ENCODE peak calls at places on chromosomes 2 and 18, in ten cellular contexts. P is T-cell; D is NCI-H69; V is endothelial cell; U is CD4-positive, alpha-beta T cell; J is HuH-7.5; S is ovary; G is posterior cingulate gyrus; X is bronchial epithelial cell; L is activated CD4-positive, alpha-beta T cell treated with anti-CD3 and anti-CD28 coated beads, Interleukin-2, amount 50 U/mL, for 24 hours. Z is an unnamed sample.

GRCh38 chr2:50838316-50838715 is 193.6 kb downstream of the NRXN1 start:
- DNase-seq in P (no peak), D (peak), V (no peak), U (no peak), J (no peak), S (no peak), G (no peak), X (no peak), L (no peak), Z (no peak)

GRCh38 chr2:40034198-40034597 is 255.1 kb upstream of the THUMPD2 start:
- DNase-seq in P (no peak), D (no peak), V (no peak), U (no peak), J (no peak), S (no peak), G (no peak), X (peak), L (no peak), Z (no peak)

GRCh38 chr2:3311601-3312000 is 66.0 kb downstream of the EIPR1 start:
- DNase-seq in P (no peak), D (no peak), V (no peak), U (no peak), J (no peak), S (no peak), G (no peak), X (no peak), L (no peak), Z (no peak)

GRCh38 chr2:38665854-38666577 is at the start of gene GALM:
- DNase-seq in P (peak), D (peak), V (peak), U (no peak), J (peak), S (peak), G (peak), X (peak), L (peak), Z (peak)

GRCh38 chr2:157830696-157831570 is 45.2 kb downstream of the ACVR1 start:
- DNase-seq in P (no peak), D (peak), V (no peak), U (no peak), J (no peak), S (no peak), G (no peak), X (peak), L (no peak), Z (no peak)

GRCh38 chr2:201858781-201859180 is 52.4 kb downstream of the CDK15 start:
- DNase-seq in P (no peak), D (peak), V (peak), U (no peak), J (no peak), S (peak), G (no peak), X (peak), L (no peak), Z (no peak)

GRCh38 chr2:200338692-200339091 is 32.2 kb downstream of the SPATS2L start:
- DNase-seq in P (no peak), D (no peak), V (no peak), U (no peak), J (no peak), S (no peak), G (no peak), X (no peak), L (no peak), Z (no peak)

GRCh38 chr2:37394263-37394662 is 49.8 kb downstream of the QPCT start:
- DNase-seq in P (no peak), D (no peak), V (no peak), U (no peak), J (no peak), S (no peak), G (no peak), X (no peak), L (no peak), Z (no peak)

GRCh38 chr2:146632707-146633106 is 1212.1 kb upstream of the ACVR2A start:
- DNase-seq in P (no peak), D (no peak), V (no peak), U (no peak), J (no peak), S (no peak), G (no peak), X (no peak), L (no peak), Z (no peak)

GRCh38 chr18:11034816-11035215 is 114.6 kb downstream of the PIEZO2 start:
- DNase-seq in P (no peak), D (no peak), V (no peak), U (no peak), J (no peak), S (no peak), G (no peak), X (peak), L (no peak), Z (no peak)

GRCh38 chr2:142842369-142842768 is 35.1 kb upstream of the KYNU start:
- DNase-seq in P (no peak), D (no peak), V (no peak), U (no peak), J (no peak), S (no peak), G (no peak), X (no peak), L (no peak), Z (no peak)

GRCh38 chr18:63457987-63458386 is 18.8 kb upstream of the SERPINB5 start:
- DNase-seq in P (no peak), D (no peak), V (no peak), U (no peak), J (no peak), S (no peak), G (no peak), X (peak), L (no peak), Z (no peak)

GRCh38 chr18:58911766-58912165 is 47.1 kb downstream of the ZNF532 start:
- DNase-seq in P (no peak), D (no peak), V (no peak), U (no peak), J (no peak), S (no peak), G (no peak), X (no peak), L (no peak), Z (no peak)

GRCh38 chr2:202171246-202171833 is 67.1 kb downstream of the SUMO1 start:
- DNase-seq in P (no peak), D (peak), V (peak), U (no peak), J (no peak), S (peak), G (peak), X (no peak), L (no peak), Z (no peak)

GRCh38 chr2:101852824-101853223 is 138.9 kb upstream of the IL1R2 start:
- DNase-seq in P (no peak), D (no peak), V (no peak), U (no peak), J (no peak), S (no peak), G (no peak), X (no peak), L (no peak), Z (no peak)

GRCh38 chr18:5197032-5197434 is at the start of gene AKAIN1:
- DNase-seq in P (no peak), D (peak), V (peak), U (no peak), J (no peak), S (peak), G (peak), X (no peak), L (no peak), Z (peak)

GRCh38 chr18:76450912-76451421 is 44.1 kb downstream of the ZNF516 start:
- DNase-seq in P (no peak), D (peak), V (peak), U (no peak), J (no peak), S (no peak), G (no peak), X (peak), L (no peak), Z (peak)

GRCh38 chr2:206858972-206859739 is 80.2 kb upstream of the CPO start:
- DNase-seq in P (no peak), D (no peak), V (no peak), U (no peak), J (no peak), S (no peak), G (no peak), X (no peak), L (no peak), Z (no peak)

GRCh38 chr2:60294901-60295590 is 258.4 kb downstream of the BCL11A start:
- DNase-seq in P (no peak), D (no peak), V (no peak), U (no peak), J (peak), S (no peak), G (no peak), X (no peak), L (no peak), Z (no peak)

GRCh38 chr2:126448611-126449010 is 207.3 kb upstream of the GYPC start:
- DNase-seq in P (no peak), D (no peak), V (no peak), U (no peak), J (no peak), S (no peak), G (no peak), X (no peak), L (no peak), Z (no peak)

GRCh38 chr18:45248240-45248903 is 366.9 kb upstream of the SLC14A2 start:
- DNase-seq in P (no peak), D (no peak), V (no peak), U (no peak), J (no peak), S (no peak), G (no peak), X (peak), L (no peak), Z (no peak)

GRCh38 chr2:146370821-146371220 is 1474.0 kb upstream of the ACVR2A start:
- DNase-seq in P (no peak), D (no peak), V (no peak), U (no peak), J (no peak), S (no peak), G (no peak), X (peak), L (no peak), Z (no peak)

GRCh38 chr2:97952357-97952756 is 43.4 kb downstream of the TMEM131 start:
- DNase-seq in P (no peak), D (no peak), V (no peak), U (no peak), J (no peak), S (no peak), G (no peak), X (no peak), L (no peak), Z (no peak)

GRCh38 chr2:119465687-119466086 is 34.0 kb downstream of the TMEM37 start:
- DNase-seq in P (no peak), D (no peak), V (no peak), U (no peak), J (no peak), S (no peak), G (no peak), X (no peak), L (no peak), Z (no peak)

GRCh38 chr2:231533086-231533776 is 3.0 kb upstream of the NMUR1 start:
- DNase-seq in P (no peak), D (no peak), V (no peak), U (no peak), J (no peak), S (no peak), G (no peak), X (no peak), L (no peak), Z (no peak)

GRCh38 chr2:23287250-23287704 is 97.7 kb upstream of the KLHL29 start:
- DNase-seq in P (no peak), D (no peak), V (no peak), U (no peak), J (no peak), S (peak), G (no peak), X (peak), L (no peak), Z (no peak)

GRCh38 chr2:134869941-134870736 is 31.7 kb downstream of the ACMSD start:
- DNase-seq in P (no peak), D (no peak), V (no peak), U (no peak), J (no peak), S (no peak), G (no peak), X (no peak), L (no peak), Z (no peak)

GRCh38 chr2:72438364-72438763 is 290.7 kb upstream of the CYP26B1 start:
- DNase-seq in P (no peak), D (no peak), V (no peak), U (no peak), J (no peak), S (no peak), G (no peak), X (no peak), L (no peak), Z (no peak)

GRCh38 chr2:115303-115702 is 69.0 kb upstream of the FAM110C start:
- DNase-seq in P (no peak), D (no peak), V (no peak), U (no peak), J (no peak), S (no peak), G (no peak), X (peak), L (no peak), Z (no peak)

GRCh38 chr2:126995652-126996377 is 97.1 kb downstream of the TEX51 start:
- DNase-seq in P (no peak), D (no peak), V (no peak), U (no peak), J (no peak), S (no peak), G (no peak), X (no peak), L (no peak), Z (no peak)

GRCh38 chr2:195363496-195363895 is 293.5 kb upstream of the SLC39A10 start:
- DNase-seq in P (no peak), D (no peak), V (no peak), U (no peak), J (no peak), S (no peak), G (no peak), X (peak), L (no peak), Z (no peak)

GRCh38 chr2:119871725-119872124 is 112.0 kb downstream of the PTPN4 start:
- DNase-seq in P (no peak), D (no peak), V (no peak), U (no peak), J (no peak), S (no peak), G (no peak), X (peak), L (no peak), Z (no peak)

GRCh38 chr2:198066597-198066996 is 262.2 kb downstream of the PLCL1 start:
- DNase-seq in P (no peak), D (no peak), V (no peak), U (no peak), J (no peak), S (no peak), G (no peak), X (no peak), L (no peak), Z (no peak)

GRCh38 chr2:70985956-70986355 is 7.5 kb downstream of the ANKRD53 start:
- DNase-seq in P (no peak), D (no peak), V (no peak), U (no peak), J (no peak), S (no peak), G (no peak), X (no peak), L (no peak), Z (no peak)

GRCh38 chr2:68251855-68252406 is 401 bp downstream of the PPP3R1 start:
- DNase-seq in P (peak), D (peak), V (peak), U (peak), J (peak), S (peak), G (no peak), X (no peak), L (no peak), Z (peak)

GRCh38 chr2:12884713-12885282 is 168.1 kb downstream of the TRIB2 start:
- DNase-seq in P (no peak), D (no peak), V (no peak), U (no peak), J (no peak), S (no peak), G (no peak), X (peak), L (no peak), Z (no peak)

GRCh38 chr2:49113046-49113445 is 41.3 kb downstream of the FSHR start:
- DNase-seq in P (no peak), D (no peak), V (no peak), U (no peak), J (no peak), S (no peak), G (no peak), X (no peak), L (no peak), Z (no peak)

Z was measured in T47D.